ENCODE peak calls at places on chromosome 12, in eight cellular contexts. K is GM13976, Z is fibroblast of mammary gland, I is HCT116, Q is RWPE1, C is glutamatergic neuron, G is fibroblast of pulmonary artery, W is neural crest cell. H is an unnamed sample.

GRCh38 chr12:50661300-50662120 is 102.4 kb upstream of the ATF1 start:
- DNase-seq in K (peak), Z (no peak), I (no peak), Q (no peak), C (no peak), G (no peak), W (no peak), H (no peak)

GRCh38 chr12:70919597-70920035 is 922 bp downstream of the PTPRR start:
- DNase-seq in K (no peak), Z (peak), I (no peak), Q (no peak), C (no peak), G (peak), W (no peak), H (no peak)

GRCh38 chr12:94637714-94638113 is 12.6 kb downstream of the TMCC3 start:
- DNase-seq in K (no peak), Z (no peak), I (no peak), Q (no peak), C (no peak), G (no peak), W (no peak), H (no peak)

GRCh38 chr12:12147111-12147510 is 76.4 kb downstream of the BCL2L14 start:
- DNase-seq in K (no peak), Z (no peak), I (no peak), Q (no peak), C (no peak), G (no peak), W (no peak), H (no peak)

GRCh38 chr12:54549774-54550451 is 512 bp downstream of the PDE1B start:
- DNase-seq in K (no peak), Z (peak), I (no peak), Q (peak), C (no peak), G (no peak), W (no peak), H (no peak)

GRCh38 chr12:72295101-72295500 is 22.9 kb downstream of the TRHDE start:
- DNase-seq in K (no peak), Z (no peak), I (no peak), Q (no peak), C (no peak), G (no peak), W (no peak), H (no peak)

GRCh38 chr12:52368494-52368893 is 1.2 kb upstream of the KRT85 start:
- DNase-seq in K (no peak), Z (no peak), I (no peak), Q (no peak), C (no peak), G (no peak), W (no peak), H (no peak)

GRCh38 chr12:674272-674781 is 11.1 kb upstream of the NINJ2 start:
- DNase-seq in K (peak), Z (peak), I (no peak), Q (no peak), C (no peak), G (no peak), W (no peak), H (no peak)

GRCh38 chr12:125065021-125065752 is at the start of gene AACS:
- DNase-seq in K (peak), Z (peak), I (peak), Q (peak), C (peak), G (peak), W (peak), H (peak)
- TF ChIP-seq CTCF in K (no peak), Z (no peak), I (no peak), Q (no peak), C (no peak), G (no peak), W (no peak), H (no peak)

DNA sequence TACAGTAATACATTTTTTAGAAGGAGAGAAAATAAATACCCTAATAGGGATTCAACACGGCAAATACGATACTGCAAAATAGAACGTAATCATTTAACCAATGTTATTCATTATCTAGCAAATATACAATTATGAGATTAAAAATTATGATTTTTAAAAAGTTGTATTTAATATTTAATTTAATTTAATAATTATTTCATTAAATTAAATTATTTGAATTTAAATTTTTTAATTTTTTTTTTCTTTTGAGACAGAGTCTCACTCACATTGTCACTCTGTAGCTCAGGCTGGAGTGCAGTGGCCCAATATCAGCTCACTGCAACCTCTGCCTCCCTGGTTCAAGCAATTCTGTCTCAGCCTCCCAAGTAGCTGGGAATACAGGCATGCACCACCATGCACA is 42.0 kb downstream of the GXYLT1 start:
- DNase-seq in K (no peak), Z (no peak), I (no peak), Q (no peak), C (no peak), G (no peak), W (no peak), H (no peak)
- TF ChIP-seq CTCF in K (no peak), Z (no peak), I (no peak), Q (no peak), C (no peak), G (no peak), W (no peak), H (no peak)

DNA sequence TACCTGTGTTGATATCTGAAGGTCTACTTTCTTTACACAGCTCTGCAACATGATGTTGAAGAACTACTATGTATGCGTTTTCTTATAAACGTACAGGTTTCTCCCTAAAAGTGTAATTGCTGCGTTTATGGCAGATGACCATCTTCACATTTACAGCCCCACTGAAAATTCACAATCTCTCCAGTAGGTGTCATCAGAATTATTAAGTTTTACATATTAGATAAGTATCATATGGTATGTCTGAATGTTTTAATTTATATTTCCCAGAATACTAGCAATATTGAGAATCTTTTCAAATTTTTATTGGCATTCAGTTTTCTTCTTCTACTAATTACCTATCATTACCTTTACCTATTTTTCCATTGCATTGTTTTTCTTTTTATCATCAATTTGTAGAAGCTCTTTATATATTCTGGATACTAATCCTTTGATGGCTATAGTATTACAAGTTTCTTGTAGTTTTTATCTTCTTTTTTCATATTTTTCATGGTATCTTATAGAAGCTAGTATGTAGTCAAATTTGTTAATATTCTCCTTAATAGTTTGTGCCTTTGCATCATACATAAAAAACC is 123.5 kb downstream of the CAPZA3 start:
- DNase-seq in K (no peak), Z (peak), I (peak), Q (peak), C (no peak), G (peak), W (no peak), H (no peak)
- TF ChIP-seq CTCF in K (no peak), Z (peak), I (peak), Q (peak), C (peak), G (peak), W (peak), H (peak)

DNA sequence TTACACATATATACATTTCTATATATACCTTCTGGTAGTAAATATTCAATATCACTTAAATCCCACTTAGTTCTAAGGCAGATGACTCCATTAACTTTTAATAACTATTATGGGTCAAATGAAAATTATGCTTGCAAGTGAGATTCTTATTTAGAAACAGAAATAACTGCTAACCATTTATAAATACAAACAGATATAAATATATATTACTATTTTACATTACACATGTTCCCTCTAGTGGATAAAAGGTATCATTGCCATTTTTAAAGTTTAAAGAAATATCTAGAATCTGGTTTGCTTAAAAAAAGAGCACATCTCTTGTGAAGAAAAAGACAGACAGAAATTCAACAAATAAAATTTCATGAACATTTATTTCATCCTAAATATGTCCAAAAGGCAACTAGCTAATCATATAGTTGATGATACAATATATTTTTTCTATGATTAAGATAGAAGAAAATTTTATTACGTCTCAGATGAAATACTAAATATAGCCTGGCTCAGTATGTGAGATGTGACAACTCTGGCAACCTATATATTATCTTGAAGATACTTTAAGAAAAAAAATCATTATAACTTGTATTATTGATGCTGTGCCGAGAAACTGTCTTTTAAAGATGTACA is 11.7 kb upstream of the RAD51AP1 start:
- DNase-seq in K (peak), Z (peak), I (no peak), Q (no peak), C (no peak), G (peak), W (no peak), H (peak)
- TF ChIP-seq CTCF in K (no peak), Z (peak), I (peak), Q (peak), C (peak), G (peak), W (peak), H (peak)

GRCh38 chr12:132851465-132851864 is 22.8 kb upstream of the GOLGA3 start:
- DNase-seq in K (no peak), Z (no peak), I (no peak), Q (no peak), C (no peak), G (no peak), W (no peak), H (no peak)

GRCh38 chr12:132847363-132848356 is 19.0 kb upstream of the GOLGA3 start:
- DNase-seq in K (no peak), Z (no peak), I (no peak), Q (no peak), C (no peak), G (no peak), W (no peak), H (no peak)

GRCh38 chr12:132848521-132848920 is 19.9 kb upstream of the GOLGA3 start:
- DNase-seq in K (no peak), Z (no peak), I (no peak), Q (no peak), C (no peak), G (no peak), W (no peak), H (no peak)

GRCh38 chr12:132852496-132852895 is 23.8 kb upstream of the GOLGA3 start:
- DNase-seq in K (no peak), Z (no peak), I (no peak), Q (no peak), C (no peak), G (no peak), W (no peak), H (no peak)

GRCh38 chr12:132850291-132850690 is 21.6 kb upstream of the GOLGA3 start:
- DNase-seq in K (no peak), Z (no peak), I (no peak), Q (no peak), C (no peak), G (no peak), W (no peak), H (no peak)
- TF ChIP-seq CTCF in K (no peak), Z (no peak), I (no peak), Q (no peak), C (no peak), G (no peak), W (no peak), H (no peak)

DNA sequence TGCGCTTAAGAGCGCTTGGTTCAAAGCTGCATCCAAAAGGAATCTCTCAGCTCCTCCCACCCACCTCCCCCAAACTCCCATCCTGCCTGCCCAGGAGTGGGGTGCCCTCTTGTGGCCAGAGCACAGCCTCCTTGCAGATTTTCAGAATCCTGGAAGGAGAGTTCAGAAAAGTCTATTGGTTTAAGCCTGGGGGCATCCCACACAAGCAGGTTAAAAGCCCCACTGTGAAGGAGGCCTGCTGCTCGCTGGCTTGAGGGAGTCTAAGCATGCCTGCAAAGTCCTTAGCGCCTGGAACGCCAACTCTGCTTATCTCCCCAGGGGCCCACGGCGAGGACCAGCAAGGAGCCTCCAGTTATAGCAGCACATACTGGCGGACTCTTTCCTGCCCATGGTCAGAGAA is 297.1 kb downstream of the KSR2 start:
- DNase-seq in K (peak), Z (peak), I (peak), Q (peak), C (peak), G (no peak), W (peak), H (peak)
- TF ChIP-seq CTCF in K (peak), Z (peak), I (peak), Q (peak), C (peak), G (no peak), W (peak), H (peak)

DNA sequence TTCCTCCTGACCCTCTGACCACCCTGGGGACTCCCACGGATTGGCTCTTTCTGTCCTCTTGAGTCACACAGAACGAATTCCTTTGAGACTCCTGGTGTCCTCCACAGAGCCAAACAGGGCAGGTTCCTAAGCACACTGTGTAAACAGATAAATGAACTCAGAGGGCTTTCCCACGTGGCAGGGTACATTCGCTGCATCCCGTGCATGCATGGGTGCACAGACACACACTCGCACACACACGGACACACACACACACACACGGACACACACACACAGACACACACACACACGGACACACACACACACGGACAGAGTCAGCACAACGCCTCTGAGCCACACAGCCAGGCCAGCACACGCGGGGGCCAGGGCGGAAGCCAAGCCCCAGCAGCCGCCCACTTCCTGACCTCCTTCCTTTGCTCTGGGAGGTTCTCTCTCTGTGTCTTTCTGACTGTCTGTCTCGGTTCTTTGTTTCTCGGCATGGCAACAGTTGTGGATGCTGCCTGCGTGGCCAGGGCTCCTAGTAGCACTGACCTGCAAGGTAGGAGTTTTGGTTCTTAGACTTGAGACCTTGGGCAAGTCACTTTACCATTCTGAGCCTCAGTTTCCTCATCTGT is 706 bp downstream of the CRACR2A start:
- DNase-seq in K (peak), Z (peak), I (peak), Q (no peak), C (no peak), G (peak), W (no peak), H (no peak)
- TF ChIP-seq CTCF in K (no peak), Z (no peak), I (no peak), Q (no peak), C (no peak), G (no peak), W (no peak), H (no peak)

DNA sequence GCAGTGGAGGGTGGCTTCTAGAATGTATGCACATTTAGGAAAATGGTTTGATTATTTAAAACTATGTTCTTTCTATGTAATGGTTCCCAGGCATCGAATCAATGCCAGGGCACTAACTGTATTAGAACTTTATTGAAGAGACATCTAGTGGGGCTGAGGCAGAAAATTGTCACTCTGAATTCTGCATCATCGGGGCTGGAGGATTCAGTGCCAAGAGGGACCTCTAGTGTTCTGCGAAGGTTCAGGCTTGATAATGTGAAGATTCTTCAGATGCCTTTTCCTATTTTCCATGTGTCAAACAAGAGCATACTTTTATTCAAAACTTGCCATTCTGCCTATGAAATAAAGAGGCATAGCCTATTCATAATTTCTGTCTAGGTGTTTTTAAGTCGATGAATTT is 146.3 kb downstream of the CAND1 start:
- DNase-seq in K (peak), Z (peak), I (peak), Q (no peak), C (no peak), G (peak), W (no peak), H (peak)
- TF ChIP-seq CTCF in K (peak), Z (peak), I (peak), Q (no peak), C (no peak), G (peak), W (peak), H (peak)

GRCh38 chr12:18882690-18883089 is 144.8 kb downstream of the CAPZA3 start:
- DNase-seq in K (no peak), Z (no peak), I (no peak), Q (no peak), C (no peak), G (no peak), W (no peak), H (no peak)
- TF ChIP-seq CTCF in K (no peak), Z (no peak), I (no peak), Q (no peak), C (no peak), G (no peak), W (no peak), H (no peak)

GRCh38 chr12:40375076-40375475 is 150.3 kb downstream of the LRRK2 start:
- DNase-seq in K (no peak), Z (peak), I (peak), Q (no peak), C (no peak), G (peak), W (no peak), H (no peak)
- TF ChIP-seq CTCF in K (peak), Z (peak), I (peak), Q (no peak), C (peak), G (peak), W (peak), H (peak)

H was measured in HFFc6.